ENCODE peak calls at places on chromosome 21, in five cellular contexts. D, N, O, E and K are unnamed samples.

GRCh38 chr21:18832950-18833349 is 429.4 kb upstream of the TMPRSS15 start:
- DNase-seq in D (no peak), N (no peak), O (no peak), E (no peak), K (no peak)

GRCh38 chr21:30979054-30979453 is 59.2 kb downstream of the KRTAP19-8 start:
- DNase-seq in D (no peak), N (no peak), O (no peak), E (no peak), K (no peak)

GRCh38 chr21:32334980-32335471 is 36.4 kb downstream of the MRAP start:
- DNase-seq in D (no peak), N (no peak), O (no peak), E (peak), K (no peak)

GRCh38 chr21:43684424-43684823 is 25.1 kb downstream of the RRP1B start:
- DNase-seq in D (no peak), N (no peak), O (no peak), E (no peak), K (no peak)

GRCh38 chr21:43333301-43334062 is 93.4 kb downstream of the SIK1 start:
- DNase-seq in D (no peak), N (peak), O (no peak), E (peak), K (no peak)

GRCh38 chr21:45825209-45825602 is 156.4 kb upstream of the COL6A1 start:
- DNase-seq in D (peak), N (peak), O (no peak), E (no peak), K (no peak)

GRCh38 chr21:27419153-27419552 is 452.3 kb upstream of the ADAMTS5 start:
- DNase-seq in D (no peak), N (no peak), O (no peak), E (peak), K (no peak)

GRCh38 chr21:41359289-41359688 is 2.5 kb upstream of the MX2 start:
- DNase-seq in D (no peak), N (no peak), O (no peak), E (no peak), K (no peak)

GRCh38 chr21:35351434-35351833 is 302.3 kb upstream of the RUNX1 start:
- DNase-seq in D (no peak), N (no peak), O (no peak), E (no peak), K (no peak)

GRCh38 chr21:38306833-38307232 is 50.0 kb downstream of the KCNJ15 start:
- DNase-seq in D (no peak), N (no peak), O (no peak), E (peak), K (no peak)

GRCh38 chr21:35164971-35165483 is 115.9 kb upstream of the RUNX1 start:
- DNase-seq in D (no peak), N (no peak), O (no peak), E (no peak), K (no peak)

GRCh38 chr21:41671859-41672542 is 94.9 kb downstream of the RIPK4 start:
- DNase-seq in D (peak), N (no peak), O (no peak), E (no peak), K (no peak)

GRCh38 chr21:43767980-43768867 is 7.9 kb downstream of the CSTB start:
- DNase-seq in D (no peak), N (no peak), O (no peak), E (peak), K (no peak)

GRCh38 chr21:16522512-16522911 is 792.7 kb downstream of the USP25 start:
- DNase-seq in D (no peak), N (no peak), O (no peak), E (peak), K (no peak)

GRCh38 chr21:44987301-44987885 is 47.6 kb downstream of the SLX9 start:
- DNase-seq in D (peak), N (no peak), O (no peak), E (no peak), K (no peak)

GRCh38 chr21:44920694-44921604 is at the start of gene ITGB2:
- DNase-seq in D (no peak), N (no peak), O (no peak), E (no peak), K (no peak)

GRCh38 chr21:43332872-43333300 is 94.0 kb downstream of the SIK1 start:
- DNase-seq in D (no peak), N (no peak), O (no peak), E (no peak), K (no peak)

GRCh38 chr21:42651515-42652401 is 1.7 kb upstream of the PDE9A start:
- DNase-seq in D (no peak), N (no peak), O (no peak), E (peak), K (no peak)

GRCh38 chr21:33011462-33011861 is 14.3 kb upstream of the OLIG2 start:
- DNase-seq in D (no peak), N (no peak), O (no peak), E (peak), K (peak)

GRCh38 chr21:44758781-44759627 is 42.6 kb downstream of the UBE2G2 start:
- DNase-seq in D (no peak), N (no peak), O (no peak), E (no peak), K (no peak)

GRCh38 chr21:44267655-44268142 is 6.0 kb upstream of the DNMT3L start:
- DNase-seq in D (no peak), N (peak), O (no peak), E (no peak), K (peak)

GRCh38 chr21:28066051-28066450 is 926.6 kb downstream of the LTN1 start:
- DNase-seq in D (no peak), N (no peak), O (no peak), E (peak), K (no peak)

GRCh38 chr21:45982758-45983731 is 1.5 kb downstream of the COL6A1 start:
- DNase-seq in D (peak), N (peak), O (no peak), E (no peak), K (peak)

GRCh38 chr21:36122977-36123376 is 11.9 kb upstream of the CBR3 start:
- DNase-seq in D (no peak), N (no peak), O (no peak), E (no peak), K (no peak)

GRCh38 chr21:36700295-36700960 is 1.5 kb downstream of the SIM2 start:
- DNase-seq in D (no peak), N (no peak), O (no peak), E (no peak), K (no peak)

GRCh38 chr21:45021428-45022347 is 52.7 kb upstream of the ADARB1 start:
- DNase-seq in D (peak), N (peak), O (no peak), E (no peak), K (no peak)

GRCh38 chr21:36113647-36114428 is 21.0 kb upstream of the CBR3 start:
- DNase-seq in D (no peak), N (no peak), O (no peak), E (no peak), K (no peak)

GRCh38 chr21:37673801-37674575 is 242.3 kb downstream of the KCNJ6 start:
- DNase-seq in D (no peak), N (no peak), O (no peak), E (no peak), K (no peak)

GRCh38 chr21:16037386-16037785 is 307.6 kb downstream of the USP25 start:
- DNase-seq in D (no peak), N (no peak), O (no peak), E (no peak), K (no peak)

GRCh38 chr21:31158789-31159581 is 120.7 kb upstream of the KRTAP19-8 start:
- DNase-seq in D (no peak), N (no peak), O (no peak), E (no peak), K (no peak)

GRCh38 chr21:36615274-36615964 is 83.5 kb upstream of the SIM2 start:
- DNase-seq in D (no peak), N (no peak), O (no peak), E (no peak), K (no peak)

GRCh38 chr21:34949499-34949898 is 99.6 kb downstream of the RUNX1 start:
- DNase-seq in D (no peak), N (no peak), O (no peak), E (no peak), K (no peak)